ENCODE peak calls at places on chromosomes 2 and 18, in six cellular contexts. Z is pancreas; P is transverse colon; T is GM23248; I is SJSA1; B is CD4-positive, alpha-beta memory T cell. X is an unnamed sample.

GRCh38 chr2:238595750-238596570 is 169.2 kb downstream of the ASB1 start:
- DNase-seq in Z (no peak), P (no peak), T (peak; percentile 13), I (no peak), B (no peak), X (no peak)

GRCh38 chr2:208618220-208618619 is 211.6 kb downstream of the PTH2R start:
- DNase-seq in Z (no peak), P (no peak), T (no peak), I (no peak), B (no peak), X (no peak)

GRCh38 chr2:171310889-171311288 is 122.9 kb downstream of the METTL8 start:
- DNase-seq in Z (no peak), P (no peak), T (no peak), I (no peak), B (no peak), X (no peak)

GRCh38 chr2:101337877-101338276 is 29.4 kb upstream of the RNF149 start:
- DNase-seq in Z (no peak), P (no peak), T (peak; percentile 50), I (no peak), B (no peak), X (no peak)

GRCh38 chr2:178886006-178886405 is 78.8 kb upstream of the TTN start:
- DNase-seq in Z (peak; percentile 24), P (no peak), T (no peak), I (no peak), B (no peak), X (no peak)

GRCh38 chr2:105454801-105455485 is 56.1 kb upstream of the FHL2 start:
- DNase-seq in Z (no peak), P (peak; percentile 51), T (peak; percentile 90), I (peak; percentile 59), B (no peak), X (no peak)

GRCh38 chr2:22455086-22455485 is 929.9 kb upstream of the KLHL29 start:
- DNase-seq in Z (no peak), P (no peak), T (no peak), I (no peak), B (no peak), X (no peak)

GRCh38 chr2:207216454-207216853 is 50.7 kb upstream of the KLF7 start:
- DNase-seq in Z (no peak), P (no peak), T (no peak), I (no peak), B (no peak), X (no peak)

GRCh38 chr18:43236921-43237320 is 40.4 kb downstream of the SYT4 start:
- DNase-seq in Z (no peak), P (no peak), T (no peak), I (no peak), B (no peak), X (no peak)

GRCh38 chr2:26298286-26298637 is 47.7 kb upstream of the SELENOI start:
- DNase-seq in Z (no peak), P (no peak), T (no peak), I (no peak), B (no peak), X (no peak)

GRCh38 chr2:2756886-2757285 is 425.8 kb upstream of the MYT1L start:
- DNase-seq in Z (no peak), P (no peak), T (no peak), I (no peak), B (no peak), X (no peak)

GRCh38 chr18:57437782-57438668 is 2.9 kb downstream of the ONECUT2 start:
- DNase-seq in Z (peak; percentile 76), P (peak; percentile 64), T (peak; percentile 90), I (peak; percentile 75), B (no peak), X (no peak)

GRCh38 chr2:172440795-172441194 is 13.4 kb downstream of the ITGA6 start:
- DNase-seq in Z (no peak), P (no peak), T (no peak), I (no peak), B (peak; percentile 30), X (no peak)

GRCh38 chr18:32683044-32683443 is 89.8 kb downstream of the KLHL14 start:
- DNase-seq in Z (no peak), P (no peak), T (no peak), I (no peak), B (no peak), X (no peak)

GRCh38 chr2:177896587-177896986 is 176.0 kb downstream of the PDE11A start:
- DNase-seq in Z (no peak), P (no peak), T (no peak), I (no peak), B (no peak), X (no peak)

GRCh38 chr2:202814226-202814625 is 57.3 kb downstream of the ICA1L start:
- DNase-seq in Z (no peak), P (no peak), T (no peak), I (no peak), B (no peak), X (no peak)

GRCh38 chr2:199870581-199870980 is 19.6 kb upstream of the FTCDNL1 start:
- DNase-seq in Z (no peak), P (no peak), T (no peak), I (no peak), B (no peak), X (no peak)

GRCh38 chr2:12202702-12203101 is 456.3 kb downstream of the LPIN1 start:
- DNase-seq in Z (no peak), P (no peak), T (peak; percentile 34), I (no peak), B (no peak), X (no peak)
- H3K9me3 ChIP-seq in Z (no peaks in the 10 kb centered on the region), P (no peaks in the 10 kb centered on the region), T (no peaks in the 10 kb centered on the region), I (no peaks in the 10 kb centered on the region), B (no peaks in the 10 kb centered on the region), X (no peaks in the 10 kb centered on the region)

DNA sequence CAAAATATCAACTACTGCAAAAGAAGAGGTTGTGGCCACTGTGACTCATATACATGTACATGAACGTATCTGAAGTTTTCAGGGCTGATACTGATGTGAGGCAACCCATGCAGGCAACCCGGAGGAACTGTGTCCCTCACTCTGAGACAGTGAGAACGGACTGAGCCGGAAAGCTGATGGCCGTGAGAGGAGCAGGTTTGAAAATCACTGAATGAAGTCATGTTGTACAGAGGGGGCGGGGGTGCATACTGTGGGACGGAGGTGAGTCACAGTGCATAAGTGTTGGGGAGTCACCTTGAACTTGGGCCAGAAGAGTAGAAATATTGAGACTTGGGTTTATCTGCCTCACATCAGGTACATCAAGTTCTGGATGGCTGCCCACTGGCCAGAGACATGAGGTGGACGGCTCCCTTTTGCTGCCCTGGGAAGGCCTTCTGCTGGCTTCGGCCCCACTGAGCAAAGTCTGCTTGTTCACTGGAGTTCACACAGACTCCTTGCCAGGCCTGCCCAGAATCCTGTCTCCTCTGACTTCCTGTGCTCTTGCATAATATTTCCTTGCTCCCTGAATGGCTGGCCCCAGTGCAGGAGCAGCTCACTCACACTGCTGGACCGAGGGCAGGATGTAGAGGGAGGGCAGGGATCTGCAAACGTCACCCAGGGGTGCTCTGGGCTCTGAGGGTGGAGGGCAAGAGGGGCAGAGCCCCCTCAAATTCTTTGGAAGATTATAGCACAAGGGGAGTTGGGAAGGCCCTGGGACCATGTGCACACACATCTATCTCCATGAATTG is 18.1 kb downstream of the EPAS1 start:
- DNase-seq in Z (peak; percentile 99), P (peak; percentile 85), T (peak; percentile 100), I (peak; percentile 78), B (no peak), X (peak; percentile 93)
- H3K4me3 ChIP-seq in Z (no peak overlapping the region), P (no peak overlapping the region), T (peak overlapping the region; percentile 38), I (no peak overlapping the region), B (no peak overlapping the region), X (peak overlapping the region; percentile 39)

GRCh38 chr18:80180778-80181564 is 66.3 kb downstream of the PARD6G start:
- DNase-seq in Z (no peak), P (no peak), T (no peak), I (no peak), B (no peak), X (no peak)
- H3K27me3 ChIP-seq in Z (no peaks in the 10 kb centered on the region), P (no peaks in the 10 kb centered on the region), T (no peaks in the 10 kb centered on the region), I (no peaks in the 10 kb centered on the region), B (no peaks in the 10 kb centered on the region), X (no peaks in the 10 kb centered on the region)

GRCh38 chr2:89820248-89820647 is 1128.8 kb downstream of the RPIA start:
- DNase-seq in Z (no peak), P (no peak), T (no peak), I (no peak), B (no peak), X (no peak)

GRCh38 chr2:89819809-89820208 is 1128.3 kb downstream of the RPIA start:
- DNase-seq in Z (no peak), P (no peak), T (no peak), I (no peak), B (no peak), X (no peak)

GRCh38 chr2:89823556-89823955 is 1132.1 kb downstream of the RPIA start:
- DNase-seq in Z (no peak), P (no peak), T (no peak), I (no peak), B (no peak), X (no peak)

GRCh38 chr2:89818873-89819272 is 1127.4 kb downstream of the RPIA start:
- DNase-seq in Z (no peak), P (no peak), T (no peak), I (no peak), B (no peak), X (no peak)

GRCh38 chr2:89821455-89821945 is 1130.0 kb downstream of the RPIA start:
- DNase-seq in Z (no peak), P (no peak), T (no peak), I (no peak), B (no peak), X (no peak)
- H3K9me3 ChIP-seq in Z (no peaks in the 10 kb centered on the region), P (peaks cover 28% of the 10 kb centered on the region), T (peaks cover 7% of the 10 kb centered on the region), I (peaks cover 6% of the 10 kb centered on the region), B (peaks cover 45% of the 10 kb centered on the region), X (peaks cover 24% of the 10 kb centered on the region)

DNA sequence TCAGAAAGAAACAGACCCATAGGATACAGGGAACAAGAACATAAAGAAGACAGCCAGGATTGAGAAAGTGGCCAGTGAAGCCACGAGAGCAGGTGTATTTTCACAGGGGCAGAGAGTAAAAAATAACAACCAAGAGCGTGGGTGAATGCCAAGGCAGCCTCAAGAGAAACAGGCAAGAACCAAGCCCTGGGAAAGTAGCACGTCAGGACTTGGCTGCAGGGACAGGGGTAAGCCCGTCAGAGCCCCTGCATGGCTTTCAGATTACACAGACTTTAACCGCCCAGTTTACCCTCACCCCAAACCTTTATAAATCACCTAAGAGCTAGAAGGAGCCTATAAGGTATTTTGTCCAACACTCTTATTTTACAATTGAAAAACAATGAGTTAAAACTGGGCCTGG is 43.7 kb downstream of the ARL4C start:
- DNase-seq in Z (no peak), P (no peak), T (no peak), I (no peak), B (peak; percentile 50), X (no peak)
- H3K4me3 ChIP-seq in Z (no peak overlapping the region), P (no peak overlapping the region), T (no peak overlapping the region), I (no peak overlapping the region), B (peak overlapping the region; percentile 53), X (no peak overlapping the region)

GRCh38 chr2:288743-289361 is 961 bp upstream of the ALKAL2 start:
- DNase-seq in Z (peak; percentile 58), P (no peak), T (no peak), I (no peak), B (no peak), X (no peak)
- H3K27me3 ChIP-seq in Z (no peaks in the 10 kb centered on the region), P (peaks cover 55% of the 10 kb centered on the region), T (peaks cover 4% of the 10 kb centered on the region), I (peaks cover 42% of the 10 kb centered on the region), B (peaks cover 13% of the 10 kb centered on the region), X (no peaks in the 10 kb centered on the region)

GRCh38 chr2:120272763-120273481 is 20.3 kb downstream of the RALB start:
- DNase-seq in Z (no peak), P (no peak), T (no peak), I (no peak), B (no peak), X (no peak)
- H3K9me3 ChIP-seq in Z (no peaks in the 10 kb centered on the region), P (no peaks in the 10 kb centered on the region), T (no peaks in the 10 kb centered on the region), I (peaks cover 3% of the 10 kb centered on the region), B (no peaks in the 10 kb centered on the region), X (no peaks in the 10 kb centered on the region)